ENCODE peak calls at places on chromosomes 5 and 9, in four cellular contexts. S is GM12878, Z is HepG2, M is K562. O is an unnamed sample.

GRCh38 chr5:160466889-160467554 is 45.4 kb downstream of the PTTG1 start:
- DNase-seq in S (no peak), Z (peak), M (no peak), O (no peak)

GRCh38 chr5:15495026-15495425 is 5.0 kb upstream of the FBXL7 start:
- DNase-seq in S (no peak), Z (no peak), M (no peak), O (no peak)

GRCh38 chr5:150080696-150081435 is 5.5 kb downstream of the CSF1R start:
- DNase-seq in S (no peak), Z (no peak), M (no peak), O (peak)

GRCh38 chr5:71905804-71906711 is 187.0 kb downstream of the CARTPT start:
- DNase-seq in S (no peak), Z (no peak), M (no peak), O (no peak)

GRCh38 chr9:34378376-34379060 is 1.8 kb upstream of the MYORG start:
- DNase-seq in S (no peak), Z (no peak), M (no peak), O (no peak)

GRCh38 chr5:129120158-129120581 is 25.6 kb downstream of the ISOC1 start:
- DNase-seq in S (peak), Z (no peak), M (no peak), O (no peak)

GRCh38 chr9:114505187-114506081 is at the start of gene WHRN:
- DNase-seq in S (no peak), Z (peak), M (peak), O (peak)

GRCh38 chr9:126471084-126471611 is 142.6 kb upstream of the LMX1B start:
- DNase-seq in S (peak), Z (no peak), M (no peak), O (no peak)

GRCh38 chr5:73311291-73312110 is 137.1 kb downstream of the FOXD1 start:
- DNase-seq in S (no peak), Z (no peak), M (no peak), O (no peak)

GRCh38 chr9:98602839-98603238 is 105.9 kb downstream of the GABBR2 start:
- DNase-seq in S (no peak), Z (no peak), M (no peak), O (no peak)

GRCh38 chr9:123235448-123235847 is 32.9 kb downstream of the STRBP start:
- DNase-seq in S (no peak), Z (peak), M (no peak), O (no peak)

GRCh38 chr9:77978086-77978781 is 53.4 kb downstream of the GNAQ start:
- DNase-seq in S (no peak), Z (no peak), M (no peak), O (no peak)

GRCh38 chr5:14109041-14109747 is 33.9 kb upstream of the TRIO start:
- DNase-seq in S (peak), Z (no peak), M (no peak), O (no peak)

GRCh38 chr9:133476531-133476930 is 2.4 kb downstream of the SLC2A6 start:
- DNase-seq in S (no peak), Z (no peak), M (no peak), O (no peak)

GRCh38 chr5:2492476-2492875 is 259.0 kb downstream of the IRX2 start:
- DNase-seq in S (no peak), Z (no peak), M (no peak), O (no peak)

GRCh38 chr5:139787568-139788293 is 7.9 kb upstream of the PSD2 start:
- DNase-seq in S (peak), Z (peak), M (peak), O (no peak)

GRCh38 chr5:32230356-32231099 is 56.4 kb upstream of the GOLPH3 start:
- DNase-seq in S (no peak), Z (no peak), M (no peak), O (no peak)

GRCh38 chr9:117763314-117763713 is 59.1 kb downstream of the TLR4 start:
- DNase-seq in S (no peak), Z (no peak), M (no peak), O (no peak)

GRCh38 chr9:34650816-34651215 is 1.2 kb upstream of the IL11RA start:
- DNase-seq in S (no peak), Z (no peak), M (no peak), O (no peak)

GRCh38 chr5:128196791-128197190 is 113.2 kb downstream of the SLC12A2 start:
- DNase-seq in S (no peak), Z (no peak), M (no peak), O (no peak)

GRCh38 chr9:83434254-83434653 is 103.9 kb downstream of the FRMD3 start:
- DNase-seq in S (no peak), Z (no peak), M (no peak), O (no peak)

GRCh38 chr9:83432104-83432627 is 106.0 kb downstream of the FRMD3 start:
- DNase-seq in S (no peak), Z (peak), M (no peak), O (peak)

GRCh38 chr9:83431470-83432060 is 106.6 kb downstream of the FRMD3 start:
- DNase-seq in S (no peak), Z (peak), M (no peak), O (no peak)

GRCh38 chr9:83433841-83434240 is 104.4 kb downstream of the FRMD3 start:
- DNase-seq in S (no peak), Z (no peak), M (no peak), O (no peak)

DNA sequence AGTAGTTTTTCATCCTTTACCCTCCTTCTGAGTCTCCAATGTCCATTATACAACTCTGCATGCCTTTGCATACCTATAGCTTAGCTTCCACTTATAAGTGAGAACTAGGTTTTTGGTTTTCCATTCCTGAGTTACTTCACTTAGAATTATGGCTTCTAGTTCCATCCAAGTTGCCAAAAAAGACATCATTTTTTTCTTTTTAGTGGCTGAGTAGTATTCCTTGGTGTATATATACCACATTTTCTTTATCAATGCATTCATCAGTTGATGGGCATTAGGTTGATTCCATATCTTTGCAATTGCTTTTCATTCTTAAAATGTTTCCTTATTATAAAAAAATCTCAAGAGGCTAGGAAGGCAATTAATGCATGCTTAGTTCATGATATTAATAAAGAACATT is 105.3 kb downstream of the FRMD3 start:
- DNase-seq in S (no peak), Z (no peak), M (no peak), O (no peak)
- TF ChIP-seq USF2 in S (no peak), Z (no peak), M (no peak), O (no peak)

GRCh38 chr5:163565492-163565891 is 60.1 kb downstream of the MAT2B start:
- DNase-seq in S (no peak), Z (no peak), M (no peak), O (no peak)
- TF ChIP-seq EZH2 in S (no peak), Z (no peak), M (no peak), O (no peak)

GRCh38 chr5:166845044-166845443 is 1446.4 kb upstream of the WWC1 start:
- DNase-seq in S (no peak), Z (no peak), M (peak), O (no peak)
- TF ChIP-seq USF2 in S (no peak), Z (no peak), M (no peak), O (no peak)

GRCh38 chr9:99828417-99829176 is 6.9 kb downstream of the NR4A3 start:
- DNase-seq in S (no peak), Z (no peak), M (no peak), O (no peak)
- TF ChIP-seq EZH2 in S (no peak), Z (no peak), M (no peak), O (peak)

GRCh38 chr9:95468791-95469190 is 48.0 kb downstream of the PTCH1 start:
- DNase-seq in S (no peak), Z (no peak), M (no peak), O (no peak)
- TF ChIP-seq USF2 in S (no peak), Z (no peak), M (no peak), O (no peak)

DNA sequence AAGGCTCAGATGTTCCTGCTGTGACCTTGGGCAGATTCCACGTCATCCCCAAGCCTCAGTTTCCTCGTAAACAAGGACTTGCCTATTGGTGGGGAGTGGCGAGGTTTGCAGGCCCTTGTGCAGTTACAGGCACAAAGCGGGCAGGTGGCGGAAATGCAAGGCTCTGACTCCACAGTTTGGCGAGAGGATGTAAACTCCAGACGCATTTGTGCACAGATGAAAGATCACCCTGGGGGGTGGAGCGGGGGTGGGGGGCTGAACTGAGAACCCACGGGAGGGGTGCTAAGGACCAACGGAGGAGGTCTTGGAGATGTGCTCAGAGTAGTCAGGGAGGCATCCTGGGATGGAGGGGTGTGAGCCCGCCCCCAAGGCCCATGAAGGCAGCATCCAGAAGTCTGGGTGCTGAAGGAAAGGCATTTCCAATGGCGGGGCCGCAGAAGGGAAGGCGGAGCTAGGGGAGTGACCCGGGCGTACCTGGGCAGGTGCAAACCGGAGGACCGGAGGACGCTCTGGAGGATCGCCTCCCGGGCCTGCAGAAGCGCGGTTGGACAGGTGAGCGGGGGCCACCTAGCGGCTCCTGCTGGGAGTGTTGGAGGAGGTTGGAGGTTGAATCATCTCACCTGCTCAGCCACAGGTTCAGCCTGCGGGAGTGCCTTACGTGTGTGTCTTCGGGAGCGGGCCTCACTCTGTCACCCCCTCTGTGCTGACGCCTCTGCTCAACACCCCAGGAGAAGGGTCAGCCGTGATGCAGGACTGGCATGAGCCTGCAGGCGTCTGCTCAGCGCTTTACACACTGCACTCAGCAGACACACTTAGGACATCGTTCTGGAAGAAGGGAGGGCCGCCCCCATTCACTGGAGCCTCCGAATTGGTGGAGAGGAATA is 1.9 kb upstream of the FIBCD1 start:
- DNase-seq in S (no peak), Z (peak), M (peak), O (peak)
- TF ChIP-seq EZH2 in S (no peak), Z (no peak), M (no peak), O (no peak)

GRCh38 chr5:148368299-148368698 is 15.5 kb upstream of the FBXO38 start:
- DNase-seq in S (no peak), Z (no peak), M (no peak), O (no peak)

GRCh38 chr5:148376198-148376597 is 7.6 kb upstream of the FBXO38 start:
- DNase-seq in S (no peak), Z (no peak), M (no peak), O (no peak)

GRCh38 chr5:148374693-148375360 is 8.9 kb upstream of the FBXO38 start:
- DNase-seq in S (no peak), Z (peak), M (peak), O (peak)

GRCh38 chr5:148372331-148372730 is 11.4 kb upstream of the FBXO38 start:
- DNase-seq in S (no peak), Z (no peak), M (no peak), O (no peak)

DNA sequence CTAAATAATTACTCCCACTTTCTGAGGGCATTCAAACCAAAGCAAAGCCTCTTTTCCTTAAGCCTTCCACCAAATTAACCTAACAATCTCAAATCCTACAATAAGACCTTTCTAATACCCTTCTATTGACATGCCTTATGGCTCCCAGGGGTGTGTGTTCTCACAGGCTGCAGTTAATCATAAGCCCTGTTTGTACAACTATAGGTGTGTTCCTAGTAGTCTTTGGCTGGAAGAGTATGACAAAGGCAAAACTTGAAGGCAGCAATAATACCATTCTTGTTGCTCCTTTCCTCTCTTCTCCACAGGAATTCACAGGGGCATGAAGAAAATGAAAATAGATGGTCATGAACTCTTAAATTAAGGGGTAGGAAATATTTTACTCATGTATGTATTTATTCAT is 10.9 kb upstream of the FBXO38 start:
- DNase-seq in S (no peak), Z (no peak), M (no peak), O (no peak)
- TF ChIP-seq USF2 in S (no peak), Z (no peak), M (no peak), O (no peak)

GRCh38 chr5:88672644-88673493 is 210.1 kb downstream of the MEF2C start:
- DNase-seq in S (no peak), Z (no peak), M (no peak), O (peak)

GRCh38 chr5:88676637-88677481 is 206.1 kb downstream of the MEF2C start:
- DNase-seq in S (no peak), Z (no peak), M (no peak), O (no peak)

GRCh38 chr5:88675159-88675757 is 207.7 kb downstream of the MEF2C start:
- DNase-seq in S (no peak), Z (no peak), M (no peak), O (no peak)

GRCh38 chr5:88675758-88676636 is 207.0 kb downstream of the MEF2C start:
- DNase-seq in S (no peak), Z (no peak), M (no peak), O (peak)

DNA sequence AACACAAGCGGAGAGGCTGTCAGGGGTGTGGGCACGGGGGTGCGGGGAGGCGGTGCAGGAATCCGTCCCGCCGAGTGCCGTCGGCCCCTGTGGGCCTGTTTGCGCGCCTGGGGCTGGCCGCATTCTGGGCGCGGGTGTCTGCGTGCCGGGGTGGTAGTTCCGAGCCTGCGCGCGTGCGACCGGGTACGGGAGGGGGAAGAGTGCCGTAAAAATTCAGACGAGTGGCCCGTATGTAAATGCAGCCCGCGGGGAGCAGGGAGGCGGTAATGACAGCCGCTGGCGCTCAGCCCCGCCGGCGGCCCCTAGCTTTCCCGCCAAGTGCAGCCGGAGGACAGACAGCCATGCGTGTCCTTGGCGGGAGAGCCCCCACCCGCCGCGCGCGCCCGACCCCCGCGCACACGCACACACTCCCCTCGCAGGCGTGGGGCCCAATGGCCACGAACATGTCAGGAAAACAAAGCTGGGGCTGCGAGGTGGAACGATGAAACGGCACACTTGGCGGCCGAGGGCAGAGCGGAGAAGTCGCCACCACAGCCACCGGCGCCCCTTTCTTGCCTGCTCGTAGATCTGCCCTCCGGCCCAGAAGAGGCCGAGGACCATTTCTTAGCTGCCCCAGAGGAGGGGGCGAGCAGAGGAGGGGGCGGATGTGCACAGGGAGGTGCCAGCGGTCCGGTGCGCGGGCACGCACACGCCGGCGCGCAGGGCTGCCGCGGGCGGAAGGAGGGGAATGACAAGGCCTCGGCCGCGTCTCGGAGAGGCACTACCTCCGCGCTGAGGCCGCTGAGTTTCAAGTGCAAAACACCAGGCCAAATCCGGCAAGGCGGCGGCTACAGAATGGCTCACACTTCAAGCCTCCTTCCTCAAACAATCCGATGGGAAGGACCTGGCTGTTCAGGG is 208.5 kb downstream of the MEF2C start:
- DNase-seq in S (no peak), Z (no peak), M (no peak), O (peak)
- TF ChIP-seq EZH2 in S (no peak), Z (no peak), M (no peak), O (no peak)

DNA sequence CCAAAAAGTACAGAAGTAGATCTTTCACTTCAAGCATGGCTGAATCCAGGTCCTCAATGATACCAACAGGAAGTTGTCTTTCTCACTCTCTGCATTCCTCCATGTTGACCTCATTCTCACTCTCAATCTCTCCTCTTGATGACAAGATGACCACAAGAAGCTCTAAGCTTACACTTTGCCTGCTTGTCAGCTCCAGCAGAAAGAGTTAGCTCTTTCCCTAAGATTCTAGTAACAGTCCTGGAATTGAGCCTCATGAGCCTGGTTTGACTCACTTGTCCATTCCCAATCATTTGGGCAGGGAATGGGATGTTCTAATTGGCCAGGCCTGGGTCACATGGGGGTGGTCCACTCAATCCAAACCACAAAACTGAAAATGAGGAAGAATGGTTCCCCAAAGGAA is 3.3 kb upstream of the CLTA start:
- DNase-seq in S (peak), Z (no peak), M (no peak), O (no peak)
- TF ChIP-seq USF2 in S (no peak), Z (no peak), M (peak), O (no peak)

DNA sequence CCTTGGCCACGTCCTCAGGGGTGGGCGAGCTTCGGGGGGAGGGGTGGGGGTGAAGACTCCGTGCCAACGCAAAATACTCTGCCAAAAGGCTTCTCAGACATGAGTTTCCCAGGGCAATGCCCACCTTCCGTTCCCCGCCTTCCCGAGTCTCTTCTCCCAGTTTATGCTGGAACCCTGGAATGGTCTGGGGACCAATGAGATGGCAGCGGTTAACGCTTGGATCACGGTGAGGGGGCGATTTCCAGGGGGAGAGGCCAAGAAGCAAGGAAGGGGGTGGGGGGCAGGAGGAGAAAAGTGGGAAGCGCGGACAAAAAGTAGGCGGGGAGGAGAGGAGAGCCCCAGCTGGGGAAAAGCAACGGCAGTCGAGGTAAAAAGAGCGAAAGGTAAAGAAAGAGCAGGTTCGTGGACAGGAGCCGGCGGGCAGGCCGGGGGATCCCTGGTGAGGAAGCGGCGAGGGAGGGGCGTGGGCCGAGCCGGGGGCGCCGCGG is 593 bp upstream of the SNCAIP start:
- DNase-seq in S (no peak), Z (no peak), M (no peak), O (peak)
- TF ChIP-seq EZH2 in S (no peak), Z (no peak), M (no peak), O (peak)